ENCODE peak calls at places on chromosomes 6 and 20, in nine cellular contexts. F, I, O, R, H, C, A, V and S are unnamed samples.

GRCh38 chr6:22363966-22364296 is 67.1 kb upstream of the PRL start:
- DNase-seq in O (no peak), H (no peak), C (no peak), I (no peak), F (no peak), A (no peak), R (no peak), V (no peak), S (no peak)

GRCh38 chr6:95279641-95280040 is 297.7 kb upstream of the MANEA start:
- DNase-seq in O (no peak), A (no peak), I (peak), H (no peak), F (no peak), V (no peak), C (no peak), R (no peak), S (no peak)

GRCh38 chr20:17520583-17520982 is 10.6 kb downstream of the BFSP1 start:
- DNase-seq in V (no peak), O (peak), I (no peak), H (no peak), R (no peak), A (no peak), F (no peak), C (no peak), S (no peak)

GRCh38 chr6:19852090-19852457 is 14.9 kb downstream of the ID4 start:
- DNase-seq in V (no peak), O (no peak), F (no peak), A (no peak), C (no peak), R (no peak), I (no peak), H (no peak), S (no peak)

GRCh38 chr20:62792182-62792939 is 3.9 kb upstream of the MRGBP start:
- DNase-seq in O (no peak), V (no peak), H (no peak), I (peak), R (no peak), A (no peak), F (no peak), C (no peak), S (no peak)

GRCh38 chr20:31718952-31719643 is 3.6 kb downstream of the BCL2L1 start:
- DNase-seq in H (no peak), I (peak), R (no peak), F (peak), C (no peak), V (no peak), O (no peak), A (peak), S (no peak)

GRCh38 chr6:166167801-166168615 is at the start of gene TBXT:
- DNase-seq in V (no peak), A (no peak), C (no peak), R (no peak), F (no peak), H (no peak), O (peak), I (peak), S (peak)

GRCh38 chr20:32336918-32337347 is 21.2 kb upstream of the ASXL1 start:
- DNase-seq in A (no peak), F (no peak), O (peak), I (peak), V (no peak), R (peak), C (no peak), H (peak), S (no peak)

GRCh38 chr6:34248198-34248726 is 544 bp downstream of the SMIM29 start:
- DNase-seq in R (peak), F (peak), O (no peak), C (no peak), H (peak), I (peak), V (peak), A (peak), S (peak)

GRCh38 chr20:64265201-64265600 is 9.7 kb downstream of the PCMTD2 start:
- DNase-seq in A (no peak), V (no peak), I (no peak), R (no peak), H (no peak), O (no peak), C (no peak), F (no peak), S (no peak)

GRCh38 chr6:159422041-159422984 is 253.1 kb downstream of the FNDC1 start:
- DNase-seq in F (no peak), I (no peak), C (no peak), V (no peak), R (no peak), O (peak), H (no peak), A (no peak), S (no peak)

GRCh38 chr6:109221543-109222195 is 126.4 kb downstream of the CEP57L1 start:
- DNase-seq in V (no peak), O (no peak), F (no peak), R (no peak), I (no peak), C (no peak), A (no peak), H (no peak), S (no peak)

DNA sequence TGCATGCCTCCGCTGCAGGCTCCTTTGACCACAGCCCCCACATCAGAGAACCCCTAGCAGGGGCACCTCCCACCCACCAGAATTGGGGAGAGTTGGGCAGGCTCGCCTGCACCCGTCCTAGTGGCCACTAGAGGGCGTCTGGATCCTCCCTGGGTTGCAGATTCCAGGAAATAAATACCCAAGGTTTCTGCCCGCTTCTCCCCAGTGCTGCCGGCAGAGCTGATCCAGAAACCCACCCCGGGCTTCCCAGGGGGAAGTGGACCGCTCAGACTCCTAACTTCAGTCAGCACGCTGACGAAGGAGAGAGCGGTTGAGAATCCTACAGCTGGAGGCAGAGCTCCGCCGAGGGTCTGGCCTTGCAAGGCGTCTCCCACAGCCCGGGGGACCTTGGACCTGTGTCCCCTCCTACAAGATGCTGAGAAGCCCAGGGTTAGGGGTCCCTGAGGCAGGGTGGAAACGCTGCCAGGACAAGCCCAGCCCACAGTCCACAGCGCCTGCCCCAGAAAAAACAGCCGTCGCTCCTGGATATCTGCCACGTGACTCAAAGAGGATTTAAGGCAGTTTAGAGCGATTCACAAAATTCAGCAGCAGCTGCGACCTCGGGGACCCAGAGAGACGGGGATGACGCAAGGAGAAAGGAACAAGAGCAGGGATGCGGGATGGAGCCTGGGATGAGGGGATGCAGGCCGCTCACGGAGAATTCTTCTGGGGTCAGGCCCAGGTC is 32.6 kb upstream of the PHACTR3 start:
- DNase-seq in V (peak), O (peak), C (peak), A (peak), I (peak), H (peak), R (peak), F (peak), S (peak)
- H3K4me3 ChIP-seq in V (peak), O (no peak), C (peak), A (peak), I (no peak), H (no peak), R (peak), F (peak), S (peak)

GRCh38 chr6:30646450-30647038 is 389 bp upstream of the C6orf136 start:
- DNase-seq in C (no peak), F (peak), R (peak), V (peak), O (no peak), H (no peak), A (peak), I (no peak), S (peak)
- H3K4me3 ChIP-seq in C (no peak), F (peak), R (peak), V (peak), O (peak), H (peak), A (peak), I (peak), S (peak)

GRCh38 chr20:51457281-51457932 is 85.1 kb downstream of the NFATC2 start:
- DNase-seq in H (no peak), C (no peak), I (peak), V (no peak), O (peak), R (peak), F (peak), A (no peak), S (peak)
- H3K4me3 ChIP-seq in H (no peak), C (no peak), I (peak), V (no peak), O (no peak), R (no peak), F (no peak), A (no peak), S (no peak)

GRCh38 chr6:2403546-2403945 is 158.1 kb upstream of the GMDS start:
- DNase-seq in V (no peak), F (no peak), I (peak), A (peak), R (no peak), H (no peak), O (no peak), C (no peak), S (no peak)

DNA sequence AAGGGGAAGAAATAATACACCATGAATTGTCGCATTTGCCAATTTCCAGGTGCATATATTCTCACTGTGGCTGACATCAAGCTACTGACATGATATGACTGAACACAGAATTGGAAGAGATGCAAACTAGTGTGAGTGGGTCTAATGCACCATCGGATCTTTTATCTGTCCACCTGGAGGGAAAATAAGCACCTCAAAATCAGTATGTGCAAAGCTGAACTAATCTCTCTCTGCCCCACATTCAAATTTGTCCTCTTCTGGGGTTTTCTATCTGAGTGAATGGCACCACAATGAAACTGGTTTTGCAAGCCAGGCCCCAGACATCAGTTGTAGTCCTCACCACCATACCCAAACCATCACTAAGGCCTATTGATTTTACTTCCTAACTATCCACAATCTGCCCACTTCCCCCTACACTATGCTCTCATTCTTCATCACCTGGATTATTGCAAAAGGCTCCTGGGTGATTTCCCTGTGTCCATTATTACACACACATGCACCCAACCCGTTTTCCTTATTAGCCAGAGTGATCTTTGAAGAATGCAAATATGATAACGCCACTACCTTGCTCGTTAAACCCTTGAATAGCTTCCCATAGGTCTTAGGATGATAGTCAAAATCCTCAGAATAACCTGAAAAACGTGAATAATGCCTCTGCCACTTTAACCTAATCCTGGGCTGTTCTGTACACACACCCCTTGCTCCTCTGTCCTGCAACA is 159.0 kb upstream of the GMDS start:
- DNase-seq in I (peak), O (no peak), F (no peak), V (no peak), R (no peak), A (no peak), H (no peak), C (no peak), S (no peak)
- H3K4me3 ChIP-seq in I (peak), O (no peak), F (no peak), V (no peak), R (no peak), A (no peak), H (no peak), C (no peak), S (no peak)

GRCh38 chr6:143747347-143747842 is 69.6 kb downstream of the PHACTR2 start:
- DNase-seq in V (no peak), H (no peak), F (peak), O (no peak), R (no peak), C (no peak), A (no peak), I (no peak), S (no peak)
- H3K4me3 ChIP-seq in V (no peak), H (no peak), F (no peak), O (no peak), R (no peak), C (no peak), A (no peak), I (no peak), S (no peak)

GRCh38 chr6:163772701-163773100 is 358.2 kb downstream of the QKI start:
- DNase-seq in O (no peak), A (no peak), R (no peak), F (no peak), I (no peak), H (no peak), V (no peak), C (no peak), S (no peak)
- H3K4me3 ChIP-seq in O (no peak), A (no peak), R (no peak), F (no peak), I (no peak), H (no peak), V (no peak), C (no peak), S (no peak)

DNA sequence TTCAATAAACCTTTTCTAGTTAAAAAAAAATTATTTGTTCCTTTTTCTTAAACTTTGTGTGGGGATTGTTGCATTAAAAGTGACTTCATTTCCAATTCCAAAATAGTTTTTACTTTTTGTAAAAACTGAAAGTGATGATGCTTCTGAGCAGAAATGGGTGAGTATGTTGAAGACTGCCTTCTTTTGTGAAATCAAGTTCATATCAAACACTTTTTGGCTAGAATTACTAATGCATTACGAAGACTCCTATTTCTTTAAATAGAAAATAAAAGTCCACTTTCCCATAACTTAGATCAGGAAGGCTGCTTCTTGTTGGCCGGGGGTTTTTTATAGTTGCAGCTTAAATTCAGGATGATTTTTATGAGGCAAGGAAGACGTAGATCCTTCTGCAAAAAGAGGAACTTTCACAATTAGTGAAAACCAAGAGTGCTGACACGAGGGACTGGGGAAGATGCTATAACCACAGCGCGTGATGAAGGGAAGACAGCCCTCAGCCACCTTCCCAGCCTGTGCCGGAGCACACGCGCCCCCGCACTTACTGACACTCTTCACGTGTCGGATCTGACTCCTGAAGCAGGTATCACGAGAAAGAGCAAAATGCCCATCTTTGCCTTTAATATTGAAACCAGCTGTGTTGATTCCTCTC is 206.1 kb upstream of the PRDM1 start:
- DNase-seq in R (no peak), O (no peak), H (no peak), V (peak), F (no peak), A (no peak), C (no peak), I (peak), S (no peak)
- H3K4me3 ChIP-seq in R (peak), O (no peak), H (no peak), V (no peak), F (peak), A (no peak), C (no peak), I (peak), S (no peak)